ENCODE peak calls at places on chromosomes 16 and 17, in four cellular contexts. L is GM12865; G is cardiac fibroblast; J is stimulated activated CD8-positive, alpha-beta memory T cell treated with anti-CD3 and anti-CD28 coated beads, Interleukin-7, amount 100 ng/mL, for 24 hours. W is an unnamed sample.

GRCh38 chr16:23464196-23464595 is 11.2 kb upstream of the COG7 start:
- DNase-seq in G (no peak), J (no peak), L (no peak), W (no peak)

GRCh38 chr16:23509763-23510153 is 536 bp downstream of the GGA2 start:
- DNase-seq in G (peak; percentile 37), J (no peak), L (peak; percentile 47), W (peak; percentile 32)

GRCh38 chr17:4407851-4408250 is 25.9 kb upstream of the SPNS3 start:
- DNase-seq in G (no peak), L (no peak), J (no peak), W (no peak)

GRCh38 chr17:35726609-35727460 is 4.6 kb upstream of the RASL10B start:
- DNase-seq in L (no peak), J (no peak), G (peak; percentile 91), W (peak; percentile 85)

GRCh38 chr16:529012-529575 is 1.6 kb downstream of the CAPN15 start:
- DNase-seq in J (no peak), G (no peak), L (peak; percentile 54), W (no peak)

GRCh38 chr16:2006317-2006716 is 3.3 kb downstream of the ZNF598 start:
- DNase-seq in J (no peak), G (no peak), L (no peak), W (no peak)

GRCh38 chr17:29412780-29413565 is 22.8 kb downstream of the TAOK1 start:
- DNase-seq in L (no peak), G (peak; percentile 80), J (no peak), W (peak; percentile 91)

GRCh38 chr17:31509805-31510177 is 118.3 kb downstream of the RAB11FIP4 start:
- DNase-seq in G (no peak), L (no peak), J (no peak), W (no peak)

GRCh38 chr17:7233701-7234099 is 617 bp downstream of the DVL2 start:
- DNase-seq in G (no peak), L (no peak), J (no peak), W (no peak)

GRCh38 chr17:41785091-41785875 is 1.2 kb downstream of the JUP start:
- DNase-seq in L (no peak), J (no peak), G (no peak), W (no peak)

GRCh38 chr17:1716076-1716911 is 6.1 kb upstream of the TLCD2 start:
- DNase-seq in G (peak; percentile 100), L (peak; percentile 100), J (peak; percentile 99), W (peak; percentile 100)

GRCh38 chr17:68020451-68020779 is 15.1 kb upstream of the KPNA2 start:
- DNase-seq in G (no peak), J (no peak), L (no peak), W (no peak)

GRCh38 chr16:2966803-2967184 is 2.4 kb upstream of the PAQR4 start:
- DNase-seq in G (no peak), L (no peak), J (no peak), W (no peak)

GRCh38 chr17:40374965-40375498 is 10.5 kb upstream of the GJD3 start:
- DNase-seq in L (no peak), G (no peak), J (no peak), W (no peak)

GRCh38 chr17:73787036-73787720 is 142.9 kb upstream of the SDK2 start:
- DNase-seq in J (no peak), L (no peak), G (no peak), W (no peak)

GRCh38 chr17:30552994-30553565 is 75.9 kb downstream of the GOSR1 start:
- DNase-seq in J (no peak), G (no peak), L (no peak), W (no peak)

GRCh38 chr17:44221862-44222111 is 2.3 kb upstream of the UBTF start:
- DNase-seq in L (no peak), G (no peak), J (no peak), W (no peak)

GRCh38 chr17:19376799-19377198 is 1.5 kb upstream of the MAPK7 start:
- DNase-seq in L (peak; percentile 31), G (no peak), J (no peak), W (no peak)

GRCh38 chr16:56451753-56452689 is 667 bp downstream of the OGFOD1 start:
- DNase-seq in G (peak; percentile 60), L (peak; percentile 20), J (no peak), W (peak; percentile 28)

GRCh38 chr16:78127130-78127529 is 27.7 kb downstream of the WWOX start:
- DNase-seq in L (no peak), J (no peak), G (peak; percentile 35), W (peak; percentile 9)

GRCh38 chr17:47837401-47838039 is 3.6 kb downstream of the SCRN2 start:
- DNase-seq in J (no peak), G (no peak), L (no peak), W (no peak)

GRCh38 chr16:12458591-12459400 is 344.9 kb downstream of the CPPED1 start:
- DNase-seq in J (no peak), G (no peak), L (no peak), W (no peak)

W was measured in HCEC 1CT.